ENCODE peak calls at places on chromosomes 4 and X, in four cellular contexts. One of them, this sample, is unnamed.

GRCh38 chr4:71360844-71361243 is 22.0 kb downstream of the SLC4A4 start:
- DNase-seq in AG04450: no peak
- DNase-seq in fibroblast of lung: no peak
- DNase-seq in cardiac muscle cell: no peak
- DNase-seq in this sample: no peak

GRCh38 chr4:40843696-40844095 is 93.9 kb downstream of the NSUN7 start:
- DNase-seq in AG04450: no peak
- DNase-seq in cardiac muscle cell: no peak
- DNase-seq in fibroblast of lung: no peak
- DNase-seq in this sample: no peak

GRCh38 chrX:134679644-134680043 is 21.4 kb upstream of the PLAC1 start:
- DNase-seq in cardiac muscle cell: no peak
- DNase-seq in fibroblast of lung: no peak
- DNase-seq in AG04450: no peak
- DNase-seq in this sample: no peak

GRCh38 chrX:152165033-152165743 is 26.8 kb upstream of the MAGEA10 start:
- DNase-seq in fibroblast of lung: no peak
- DNase-seq in AG04450: no peak
- DNase-seq in cardiac muscle cell: no peak
- DNase-seq in this sample: no peak

GRCh38 chrX:9466115-9466495 is 1.2 kb downstream of the TBL1X start:
- DNase-seq in cardiac muscle cell: peak
- DNase-seq in AG04450: no peak
- DNase-seq in fibroblast of lung: peak
- DNase-seq in this sample: no peak

GRCh38 chr4:48967626-48968025 is 18.4 kb upstream of the CWH43 start:
- DNase-seq in cardiac muscle cell: no peak
- DNase-seq in fibroblast of lung: peak
- DNase-seq in AG04450: no peak
- DNase-seq in this sample: no peak

GRCh38 chr4:82865592-82865991 is 25.4 kb downstream of the SEC31A start:
- DNase-seq in cardiac muscle cell: no peak
- DNase-seq in fibroblast of lung: peak
- DNase-seq in AG04450: peak
- DNase-seq in this sample: no peak

GRCh38 chrX:134513091-134513490 is 53.1 kb downstream of the HPRT1 start:
- DNase-seq in AG04450: no peak
- DNase-seq in fibroblast of lung: peak
- DNase-seq in cardiac muscle cell: no peak
- DNase-seq in this sample: no peak

GRCh38 chr4:145302725-145303124 is 122.3 kb upstream of the OTUD4 start:
- DNase-seq in fibroblast of lung: no peak
- DNase-seq in AG04450: no peak
- DNase-seq in cardiac muscle cell: no peak
- DNase-seq in this sample: no peak

GRCh38 chr4:78057135-78057599 is at the start of gene FRAS1:
- DNase-seq in fibroblast of lung: peak
- DNase-seq in AG04450: no peak
- DNase-seq in cardiac muscle cell: peak
- DNase-seq in this sample: no peak

GRCh38 chr4:165592386-165592785 is 213.6 kb downstream of the CPE start:
- DNase-seq in fibroblast of lung: no peak
- DNase-seq in AG04450: no peak
- DNase-seq in cardiac muscle cell: no peak
- DNase-seq in this sample: no peak

GRCh38 chr4:158630893-158631292 is 40.8 kb downstream of the C4orf46 start:
- DNase-seq in AG04450: no peak
- DNase-seq in fibroblast of lung: peak
- DNase-seq in cardiac muscle cell: no peak
- DNase-seq in this sample: no peak

GRCh38 chr4:118957683-118958082 is 69.0 kb downstream of the SYNPO2 start:
- DNase-seq in AG04450: no peak
- DNase-seq in fibroblast of lung: no peak
- DNase-seq in cardiac muscle cell: no peak
- DNase-seq in this sample: no peak

GRCh38 chr4:33467291-33467690 is 2747.1 kb downstream of the PCDH7 start:
- DNase-seq in cardiac muscle cell: no peak
- DNase-seq in AG04450: no peak
- DNase-seq in fibroblast of lung: no peak
- DNase-seq in this sample: no peak

GRCh38 chr4:137370206-137370633 is 162.1 kb downstream of the PCDH18 start:
- DNase-seq in fibroblast of lung: peak
- DNase-seq in cardiac muscle cell: no peak
- DNase-seq in AG04450: peak
- DNase-seq in this sample: no peak

GRCh38 chr4:6331018-6331417 is 61.4 kb downstream of the WFS1 start:
- DNase-seq in cardiac muscle cell: no peak
- DNase-seq in fibroblast of lung: no peak
- DNase-seq in AG04450: no peak
- DNase-seq in this sample: no peak
- TF ChIP-seq CTCF in cardiac muscle cell: peak
- TF ChIP-seq CTCF in fibroblast of lung: peak
- TF ChIP-seq CTCF in AG04450: peak
- TF ChIP-seq CTCF in this sample: peak

DNA sequence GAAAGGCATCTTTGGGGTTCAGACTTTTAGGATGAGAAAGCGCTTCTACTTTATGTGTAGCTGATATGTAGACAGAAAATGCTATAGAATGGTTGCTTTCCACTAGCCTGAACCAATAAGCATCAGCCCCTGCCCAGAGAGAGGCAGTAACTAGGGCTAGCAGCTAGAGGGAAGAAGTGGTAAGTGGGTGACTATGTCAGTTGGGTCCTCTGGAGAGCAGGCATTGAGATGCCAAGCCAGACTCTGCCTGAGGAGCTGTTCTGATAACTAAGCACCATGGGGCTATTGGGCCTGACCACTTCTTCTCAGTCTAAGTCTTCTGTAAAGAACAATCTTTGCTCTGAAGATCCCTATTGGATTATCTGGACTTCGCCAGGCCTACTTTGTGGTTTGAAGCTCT is 146.1 kb downstream of the RBM46 start:
- DNase-seq in AG04450: no peak
- DNase-seq in fibroblast of lung: no peak
- DNase-seq in cardiac muscle cell: no peak
- DNase-seq in this sample: no peak
- TF ChIP-seq CTCF in AG04450: no peak
- TF ChIP-seq CTCF in fibroblast of lung: no peak
- TF ChIP-seq CTCF in cardiac muscle cell: no peak
- TF ChIP-seq CTCF in this sample: no peak

DNA sequence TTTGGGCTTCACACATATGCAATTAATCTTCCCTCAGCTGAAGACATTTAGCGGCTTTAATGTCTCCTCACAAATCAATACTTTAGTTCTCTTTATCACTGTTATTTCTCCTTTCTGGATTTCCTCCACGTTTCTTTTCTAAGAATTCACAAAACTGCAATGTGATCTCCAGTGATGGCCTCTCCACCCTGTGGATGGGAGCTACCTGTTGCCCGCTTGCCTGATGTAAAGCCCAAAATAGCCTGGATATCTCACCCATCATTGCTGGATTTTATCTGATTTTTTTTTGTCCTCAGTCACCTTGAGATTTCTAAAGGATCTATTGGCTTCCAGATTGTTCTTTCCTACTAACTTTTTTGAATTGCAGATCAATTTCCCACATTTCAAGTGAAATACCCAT is 129.3 kb upstream of the FAM241A start:
- DNase-seq in AG04450: no peak
- DNase-seq in fibroblast of lung: no peak
- DNase-seq in cardiac muscle cell: no peak
- DNase-seq in this sample: no peak
- TF ChIP-seq CTCF in AG04450: no peak
- TF ChIP-seq CTCF in fibroblast of lung: no peak
- TF ChIP-seq CTCF in cardiac muscle cell: no peak
- TF ChIP-seq CTCF in this sample: no peak

DNA sequence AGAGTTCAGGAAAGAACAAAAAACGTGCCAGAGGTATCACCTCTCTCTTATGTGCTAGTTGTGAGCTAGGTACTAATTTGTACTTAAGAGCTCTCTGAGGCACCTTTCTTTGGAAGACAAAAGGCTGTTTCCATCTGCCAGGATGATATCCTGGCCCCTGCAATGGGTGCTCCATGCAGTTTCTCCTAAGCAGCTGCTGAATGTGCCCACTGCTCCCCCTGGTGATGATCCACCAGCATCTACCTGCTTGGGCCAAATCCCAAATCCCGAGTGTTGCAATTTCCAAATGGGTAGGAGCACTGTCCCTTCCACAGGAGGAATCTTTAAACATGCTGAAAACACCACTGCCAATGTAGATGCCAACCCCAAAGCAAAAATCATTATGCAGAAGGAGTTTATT is 69.4 kb upstream of the C4orf50 start:
- DNase-seq in AG04450: no peak
- DNase-seq in fibroblast of lung: no peak
- DNase-seq in cardiac muscle cell: peak
- DNase-seq in this sample: no peak
- TF ChIP-seq CTCF in AG04450: peak
- TF ChIP-seq CTCF in fibroblast of lung: no peak
- TF ChIP-seq CTCF in cardiac muscle cell: peak
- TF ChIP-seq CTCF in this sample: peak

GRCh38 chr4:15003891-15004700 is 1.8 kb downstream of the CPEB2 start:
- DNase-seq in AG04450: no peak
- DNase-seq in cardiac muscle cell: peak
- DNase-seq in fibroblast of lung: no peak
- DNase-seq in this sample: peak
- TF ChIP-seq CTCF in AG04450: no peak
- TF ChIP-seq CTCF in cardiac muscle cell: no peak
- TF ChIP-seq CTCF in fibroblast of lung: no peak
- TF ChIP-seq CTCF in this sample: no peak

DNA sequence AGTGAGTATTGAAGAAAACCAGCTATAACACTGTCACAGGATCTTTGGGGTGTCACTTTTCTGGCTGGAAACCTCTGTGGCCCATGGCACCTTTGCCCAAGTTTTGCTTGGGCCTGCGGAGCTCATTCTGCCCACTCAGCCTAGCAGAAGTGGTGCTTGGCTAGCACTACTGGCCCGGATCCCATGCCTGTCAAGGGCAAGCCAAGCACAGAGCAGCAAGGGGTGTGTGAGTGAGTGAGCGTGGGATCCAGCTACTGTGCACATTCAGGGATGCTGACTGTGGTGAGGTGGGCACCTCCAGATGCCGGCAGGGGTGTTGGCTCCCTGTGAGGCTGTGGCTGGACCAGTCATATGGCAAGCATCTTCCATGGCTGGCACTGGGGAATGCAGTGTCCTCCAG is 55.4 kb upstream of the RASGEF1B start:
- DNase-seq in AG04450: no peak
- DNase-seq in cardiac muscle cell: no peak
- DNase-seq in fibroblast of lung: no peak
- DNase-seq in this sample: no peak
- TF ChIP-seq CTCF in AG04450: no peak
- TF ChIP-seq CTCF in cardiac muscle cell: no peak
- TF ChIP-seq CTCF in fibroblast of lung: no peak
- TF ChIP-seq CTCF in this sample: no peak

DNA sequence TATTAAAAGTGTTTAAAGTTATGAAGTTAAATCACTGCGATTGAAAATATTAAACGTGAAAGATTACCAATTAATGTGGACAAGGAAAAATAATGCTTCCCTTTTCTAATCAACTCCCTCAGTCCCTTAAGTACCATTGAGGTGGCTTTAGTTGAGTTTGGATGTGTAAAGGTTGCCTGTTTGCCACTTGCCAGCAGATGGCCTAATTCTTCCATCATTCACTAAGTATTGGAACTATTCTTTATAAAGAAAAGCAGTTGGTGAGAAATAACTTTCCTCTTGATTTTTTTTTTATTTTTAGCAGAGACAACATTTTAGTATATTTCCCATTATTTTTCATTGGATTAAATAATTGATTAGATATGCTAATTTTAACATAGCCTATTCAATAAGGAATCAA is 295.9 kb upstream of the TACR3 start:
- DNase-seq in cardiac muscle cell: peak
- DNase-seq in AG04450: no peak
- DNase-seq in fibroblast of lung: no peak
- DNase-seq in this sample: no peak
- TF ChIP-seq CTCF in cardiac muscle cell: no peak
- TF ChIP-seq CTCF in AG04450: no peak
- TF ChIP-seq CTCF in fibroblast of lung: no peak
- TF ChIP-seq CTCF in this sample: peak

GRCh38 chr4:8832130-8832930 is 39.3 kb downstream of the HMX1 start:
- DNase-seq in AG04450: no peak
- DNase-seq in fibroblast of lung: no peak
- DNase-seq in cardiac muscle cell: no peak
- DNase-seq in this sample: peak

GRCh38 chr4:8836664-8837171 is 34.9 kb downstream of the HMX1 start:
- DNase-seq in fibroblast of lung: no peak
- DNase-seq in AG04450: no peak
- DNase-seq in cardiac muscle cell: no peak
- DNase-seq in this sample: peak

GRCh38 chr4:8837181-8837811 is 34.3 kb downstream of the HMX1 start:
- DNase-seq in cardiac muscle cell: no peak
- DNase-seq in fibroblast of lung: no peak
- DNase-seq in AG04450: no peak
- DNase-seq in this sample: peak

GRCh38 chr4:8835521-8836365 is 35.9 kb downstream of the HMX1 start:
- DNase-seq in fibroblast of lung: no peak
- DNase-seq in AG04450: no peak
- DNase-seq in cardiac muscle cell: no peak
- DNase-seq in this sample: peak

DNA sequence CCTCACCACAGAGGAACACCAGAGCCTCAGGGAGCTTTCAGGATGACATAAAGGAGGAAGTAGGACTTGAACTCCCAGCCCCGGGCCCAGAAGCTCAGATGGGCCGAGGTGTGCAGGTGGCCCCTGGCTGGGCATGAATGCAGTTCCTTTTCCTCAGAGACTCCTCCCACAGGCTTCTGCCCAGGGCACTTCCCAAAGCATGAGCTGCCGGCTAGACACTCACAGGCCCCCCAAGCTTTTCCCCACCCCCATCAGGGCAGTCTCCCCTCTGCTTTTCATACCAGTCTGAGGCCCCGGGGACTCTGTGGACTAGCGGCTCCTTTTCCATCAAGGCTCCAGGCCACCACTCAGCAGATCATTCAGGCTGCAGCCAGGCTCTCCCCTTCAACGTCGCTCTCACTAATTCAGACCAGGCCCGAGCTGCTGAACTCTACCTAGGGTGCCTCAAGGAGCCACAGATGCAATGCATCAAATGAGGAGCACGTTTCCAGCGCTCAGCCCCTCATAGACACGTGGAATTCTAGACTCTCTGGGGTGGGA is 36.9 kb downstream of the HMX1 start:
- DNase-seq in fibroblast of lung: no peak
- DNase-seq in cardiac muscle cell: no peak
- DNase-seq in AG04450: no peak
- DNase-seq in this sample: peak
- TF ChIP-seq CTCF in fibroblast of lung: no peak
- TF ChIP-seq CTCF in cardiac muscle cell: no peak
- TF ChIP-seq CTCF in AG04450: no peak
- TF ChIP-seq CTCF in this sample: no peak

GRCh38 chr4:74543983-74544382 is 99.0 kb downstream of the AREG start:
- DNase-seq in AG04450: peak
- DNase-seq in cardiac muscle cell: no peak
- DNase-seq in fibroblast of lung: peak
- DNase-seq in this sample: no peak
- TF ChIP-seq CTCF in AG04450: no peak
- TF ChIP-seq CTCF in cardiac muscle cell: no peak
- TF ChIP-seq CTCF in fibroblast of lung: no peak
- TF ChIP-seq CTCF in this sample: no peak